ENCODE peak calls at places on chromosomes 16 and 17, in nine cellular contexts. One of them, this sample, is unnamed. For H3K27me3, the result is how much of the 10 kb centered on the place peaks cover.

GRCh38 chr16:46883690-46884512 is at the start of gene GPT2:
- DNase-seq in tibial nerve: peak
- DNase-seq in AG04450: peak
- DNase-seq in cardiac muscle cell: peak
- DNase-seq in thoracic aorta: peak
- DNase-seq in GM12878: peak
- DNase-seq in bronchial epithelial cell: peak
- DNase-seq in PC-3: peak
- DNase-seq in fibroblast of lung: peak
- DNase-seq in this sample: peak

GRCh38 chr16:81601008-81601428 is 156.4 kb downstream of the CMIP start:
- DNase-seq in tibial nerve: no peak
- DNase-seq in AG04450: no peak
- DNase-seq in cardiac muscle cell: no peak
- DNase-seq in thoracic aorta: no peak
- DNase-seq in GM12878: no peak
- DNase-seq in bronchial epithelial cell: peak
- DNase-seq in PC-3: peak
- DNase-seq in fibroblast of lung: peak
- DNase-seq in this sample: peak

GRCh38 chr17:9204623-9205329 is 183.5 kb downstream of the NTN1 start:
- DNase-seq in tibial nerve: no peak
- DNase-seq in AG04450: no peak
- DNase-seq in cardiac muscle cell: no peak
- DNase-seq in thoracic aorta: no peak
- DNase-seq in GM12878: no peak
- DNase-seq in bronchial epithelial cell: no peak
- DNase-seq in PC-3: no peak
- DNase-seq in fibroblast of lung: no peak
- DNase-seq in this sample: no peak

GRCh38 chr17:73090396-73091202 is 1.9 kb downstream of the SLC39A11 start:
- DNase-seq in tibial nerve: no peak
- DNase-seq in AG04450: no peak
- DNase-seq in cardiac muscle cell: no peak
- DNase-seq in thoracic aorta: no peak
- DNase-seq in GM12878: no peak
- DNase-seq in bronchial epithelial cell: no peak
- DNase-seq in PC-3: no peak
- DNase-seq in fibroblast of lung: no peak
- DNase-seq in this sample: no peak

GRCh38 chr17:79573196-79573929 is 37.5 kb downstream of the RBFOX3 start:
- DNase-seq in tibial nerve: no peak
- DNase-seq in AG04450: no peak
- DNase-seq in cardiac muscle cell: no peak
- DNase-seq in thoracic aorta: no peak
- DNase-seq in GM12878: no peak
- DNase-seq in bronchial epithelial cell: no peak
- DNase-seq in PC-3: peak
- DNase-seq in fibroblast of lung: no peak
- DNase-seq in this sample: peak

GRCh38 chr17:4006165-4006589 is 41.9 kb upstream of the ATP2A3 start:
- DNase-seq in tibial nerve: no peak
- DNase-seq in AG04450: no peak
- DNase-seq in cardiac muscle cell: no peak
- DNase-seq in thoracic aorta: no peak
- DNase-seq in GM12878: no peak
- DNase-seq in bronchial epithelial cell: no peak
- DNase-seq in PC-3: no peak
- DNase-seq in fibroblast of lung: no peak
- DNase-seq in this sample: no peak

GRCh38 chr16:67082891-67083290 is 26.9 kb upstream of the PHAF1 start:
- DNase-seq in tibial nerve: no peak
- DNase-seq in AG04450: no peak
- DNase-seq in cardiac muscle cell: no peak
- DNase-seq in thoracic aorta: no peak
- DNase-seq in GM12878: no peak
- DNase-seq in bronchial epithelial cell: no peak
- DNase-seq in PC-3: no peak
- DNase-seq in fibroblast of lung: no peak
- DNase-seq in this sample: no peak

GRCh38 chr17:45266372-45266926 is 4.6 kb upstream of the SPATA32 start:
- DNase-seq in tibial nerve: no peak
- DNase-seq in AG04450: no peak
- DNase-seq in cardiac muscle cell: no peak
- DNase-seq in thoracic aorta: no peak
- DNase-seq in GM12878: no peak
- DNase-seq in bronchial epithelial cell: no peak
- DNase-seq in PC-3: no peak
- DNase-seq in fibroblast of lung: no peak
- DNase-seq in this sample: no peak

GRCh38 chr17:75350029-75350428 is 55.4 kb downstream of the GRB2 start:
- DNase-seq in tibial nerve: no peak
- DNase-seq in AG04450: no peak
- DNase-seq in cardiac muscle cell: no peak
- DNase-seq in thoracic aorta: no peak
- DNase-seq in GM12878: no peak
- DNase-seq in bronchial epithelial cell: no peak
- DNase-seq in PC-3: no peak
- DNase-seq in fibroblast of lung: no peak
- DNase-seq in this sample: no peak

GRCh38 chr17:81043725-81044427 is 8.9 kb downstream of the BAIAP2 start:
- DNase-seq in tibial nerve: no peak
- DNase-seq in AG04450: no peak
- DNase-seq in cardiac muscle cell: no peak
- DNase-seq in thoracic aorta: no peak
- DNase-seq in GM12878: no peak
- DNase-seq in bronchial epithelial cell: peak
- DNase-seq in PC-3: peak
- DNase-seq in fibroblast of lung: no peak
- DNase-seq in this sample: peak

GRCh38 chr17:12545877-12546513 is 119.7 kb upstream of the MYOCD start:
- DNase-seq in tibial nerve: no peak
- DNase-seq in AG04450: no peak
- DNase-seq in cardiac muscle cell: peak
- DNase-seq in thoracic aorta: no peak
- DNase-seq in GM12878: no peak
- DNase-seq in bronchial epithelial cell: peak
- DNase-seq in PC-3: peak
- DNase-seq in fibroblast of lung: peak
- DNase-seq in this sample: no peak

GRCh38 chr16:17369441-17369951 is 101.3 kb downstream of the XYLT1 start:
- DNase-seq in tibial nerve: no peak
- DNase-seq in AG04450: no peak
- DNase-seq in cardiac muscle cell: no peak
- DNase-seq in thoracic aorta: no peak
- DNase-seq in GM12878: peak
- DNase-seq in bronchial epithelial cell: no peak
- DNase-seq in PC-3: no peak
- DNase-seq in fibroblast of lung: no peak
- DNase-seq in this sample: no peak

GRCh38 chr16:87416826-87417471 is 24.8 kb downstream of the MAP1LC3B start:
- DNase-seq in tibial nerve: no peak
- DNase-seq in AG04450: no peak
- DNase-seq in cardiac muscle cell: no peak
- DNase-seq in thoracic aorta: no peak
- DNase-seq in GM12878: no peak
- DNase-seq in bronchial epithelial cell: peak
- DNase-seq in PC-3: peak
- DNase-seq in fibroblast of lung: peak
- DNase-seq in this sample: no peak

DNA sequence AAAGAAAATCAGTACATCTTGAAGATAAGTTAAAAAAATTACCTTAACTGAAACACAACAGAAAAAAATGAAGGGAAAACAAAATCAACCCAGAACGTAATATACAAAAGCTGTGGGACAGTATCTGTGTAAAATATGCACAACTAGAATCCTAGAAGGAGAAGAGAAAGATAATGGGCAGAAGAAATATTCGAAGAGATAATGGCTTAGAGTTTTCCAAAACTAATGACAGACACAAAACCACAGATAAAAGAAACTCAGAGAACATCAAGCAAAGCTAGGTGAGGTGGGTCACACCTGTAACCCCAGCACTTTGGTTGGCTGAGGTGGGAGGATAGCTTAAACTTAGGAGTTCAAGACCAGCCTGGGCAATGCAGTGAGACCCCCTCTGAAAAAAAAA is 117.1 kb downstream of the TRIM37 start:
- DNase-seq in tibial nerve: no peak
- DNase-seq in AG04450: no peak
- DNase-seq in cardiac muscle cell: no peak
- DNase-seq in thoracic aorta: no peak
- DNase-seq in GM12878: no peak
- DNase-seq in bronchial epithelial cell: no peak
- DNase-seq in PC-3: no peak
- DNase-seq in fibroblast of lung: no peak
- DNase-seq in this sample: no peak
- H3K27me3 ChIP-seq in tibial nerve: under half
- H3K27me3 ChIP-seq in AG04450: under half
- H3K27me3 ChIP-seq in cardiac muscle cell: under half
- H3K27me3 ChIP-seq in thoracic aorta: under half
- H3K27me3 ChIP-seq in GM12878: under half
- H3K27me3 ChIP-seq in bronchial epithelial cell: under half
- H3K27me3 ChIP-seq in PC-3: under half
- H3K27me3 ChIP-seq in fibroblast of lung: under half
- H3K27me3 ChIP-seq in this sample: under half

GRCh38 chr17:77693301-77693700 is 265.2 kb upstream of the TNRC6C start:
- DNase-seq in tibial nerve: no peak
- DNase-seq in AG04450: no peak
- DNase-seq in cardiac muscle cell: no peak
- DNase-seq in thoracic aorta: no peak
- DNase-seq in GM12878: no peak
- DNase-seq in bronchial epithelial cell: no peak
- DNase-seq in PC-3: no peak
- DNase-seq in fibroblast of lung: no peak
- DNase-seq in this sample: no peak

GRCh38 chr17:77694391-77695363 is 263.8 kb upstream of the TNRC6C start:
- DNase-seq in tibial nerve: no peak
- DNase-seq in AG04450: no peak
- DNase-seq in cardiac muscle cell: no peak
- DNase-seq in thoracic aorta: no peak
- DNase-seq in GM12878: no peak
- DNase-seq in bronchial epithelial cell: no peak
- DNase-seq in PC-3: no peak
- DNase-seq in fibroblast of lung: no peak
- DNase-seq in this sample: no peak

GRCh38 chr17:77691216-77692085 is 267.1 kb upstream of the TNRC6C start:
- DNase-seq in tibial nerve: no peak
- DNase-seq in AG04450: no peak
- DNase-seq in cardiac muscle cell: no peak
- DNase-seq in thoracic aorta: no peak
- DNase-seq in GM12878: no peak
- DNase-seq in bronchial epithelial cell: no peak
- DNase-seq in PC-3: no peak
- DNase-seq in fibroblast of lung: no peak
- DNase-seq in this sample: no peak

GRCh38 chr17:77693776-77694175 is 264.7 kb upstream of the TNRC6C start:
- DNase-seq in tibial nerve: no peak
- DNase-seq in AG04450: no peak
- DNase-seq in cardiac muscle cell: no peak
- DNase-seq in thoracic aorta: no peak
- DNase-seq in GM12878: no peak
- DNase-seq in bronchial epithelial cell: no peak
- DNase-seq in PC-3: no peak
- DNase-seq in fibroblast of lung: no peak
- DNase-seq in this sample: no peak

DNA sequence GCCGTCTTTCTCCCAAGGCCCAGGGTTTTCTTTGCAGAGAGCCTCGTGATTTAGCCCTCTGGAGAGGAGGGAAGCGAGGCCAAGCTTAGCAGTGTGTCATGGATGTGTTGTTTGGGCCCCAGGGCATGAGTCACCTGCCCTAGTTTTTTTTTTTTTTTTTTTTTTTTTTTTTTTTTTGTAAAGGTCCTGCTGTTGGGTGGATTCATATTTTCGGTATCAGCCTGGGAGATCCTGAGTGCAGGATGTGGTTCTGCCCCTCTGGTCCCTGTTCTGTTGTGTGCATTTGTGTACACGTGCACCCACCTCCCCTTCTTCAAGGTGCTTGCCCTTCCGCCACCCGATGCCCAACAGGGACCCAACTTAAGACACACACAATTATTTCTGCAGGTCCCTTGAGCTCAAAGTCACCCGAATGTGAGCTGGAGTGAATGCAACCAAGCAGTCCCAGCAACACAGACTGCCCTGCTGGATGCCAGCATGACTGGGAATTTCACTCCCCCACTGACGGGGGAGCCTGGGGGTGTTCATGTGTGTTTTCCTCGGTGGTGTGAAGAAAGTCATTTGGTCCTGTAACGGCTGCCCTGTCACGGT is 265.8 kb upstream of the TNRC6C start:
- DNase-seq in tibial nerve: no peak
- DNase-seq in AG04450: no peak
- DNase-seq in cardiac muscle cell: no peak
- DNase-seq in thoracic aorta: no peak
- DNase-seq in GM12878: no peak
- DNase-seq in bronchial epithelial cell: peak
- DNase-seq in PC-3: peak
- DNase-seq in fibroblast of lung: no peak
- DNase-seq in this sample: peak
- H3K27me3 ChIP-seq in tibial nerve: under half
- H3K27me3 ChIP-seq in AG04450: half or more
- H3K27me3 ChIP-seq in cardiac muscle cell: under half
- H3K27me3 ChIP-seq in thoracic aorta: under half
- H3K27me3 ChIP-seq in GM12878: under half
- H3K27me3 ChIP-seq in bronchial epithelial cell: under half
- H3K27me3 ChIP-seq in PC-3: half or more
- H3K27me3 ChIP-seq in fibroblast of lung: under half
- H3K27me3 ChIP-seq in this sample: under half

GRCh38 chr17:56679148-56679766 is 85.8 kb downstream of the NOG start:
- DNase-seq in tibial nerve: no peak
- DNase-seq in AG04450: no peak
- DNase-seq in cardiac muscle cell: peak
- DNase-seq in thoracic aorta: no peak
- DNase-seq in GM12878: no peak
- DNase-seq in bronchial epithelial cell: peak
- DNase-seq in PC-3: peak
- DNase-seq in fibroblast of lung: peak
- DNase-seq in this sample: peak
- H3K27me3 ChIP-seq in tibial nerve: under half
- H3K27me3 ChIP-seq in AG04450: under half
- H3K27me3 ChIP-seq in cardiac muscle cell: under half
- H3K27me3 ChIP-seq in thoracic aorta: under half
- H3K27me3 ChIP-seq in GM12878: under half
- H3K27me3 ChIP-seq in bronchial epithelial cell: under half
- H3K27me3 ChIP-seq in PC-3: under half
- H3K27me3 ChIP-seq in fibroblast of lung: under half
- H3K27me3 ChIP-seq in this sample: under half

DNA sequence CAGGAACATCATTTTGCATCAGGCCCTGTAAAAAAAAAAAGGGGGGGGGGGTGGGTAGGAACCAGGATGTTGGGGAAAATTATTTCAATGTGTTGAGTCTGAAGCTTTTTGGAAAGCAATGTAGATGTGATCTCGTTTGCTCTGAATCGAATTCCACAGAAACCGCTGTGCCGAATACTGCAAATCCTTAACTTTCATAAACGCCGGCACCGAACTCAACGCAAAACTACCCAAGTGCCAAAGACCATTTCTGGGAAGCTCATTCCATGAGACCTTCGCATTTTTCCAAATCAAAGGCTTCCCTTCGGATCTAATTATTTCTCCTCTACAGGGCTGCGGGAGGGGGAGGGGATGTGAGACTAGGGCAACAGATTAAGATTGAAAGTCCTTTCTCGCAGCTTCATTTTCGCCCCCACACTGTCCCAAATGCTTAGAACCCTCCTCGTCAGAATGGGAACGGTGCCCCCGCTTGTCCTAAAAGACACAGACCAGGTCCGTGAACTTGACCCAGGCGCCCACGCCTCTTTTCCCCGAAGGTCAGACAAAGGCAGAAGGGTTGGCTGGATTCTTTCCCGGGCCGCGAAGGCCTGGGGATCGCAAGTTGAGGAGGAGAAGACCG is 4.0 kb downstream of the PRAC1 start:
- DNase-seq in tibial nerve: no peak
- DNase-seq in AG04450: no peak
- DNase-seq in cardiac muscle cell: peak
- DNase-seq in thoracic aorta: no peak
- DNase-seq in GM12878: no peak
- DNase-seq in bronchial epithelial cell: no peak
- DNase-seq in PC-3: peak
- DNase-seq in fibroblast of lung: no peak
- DNase-seq in this sample: no peak
- H3K27me3 ChIP-seq in tibial nerve: under half
- H3K27me3 ChIP-seq in AG04450: half or more
- H3K27me3 ChIP-seq in cardiac muscle cell: half or more
- H3K27me3 ChIP-seq in thoracic aorta: under half
- H3K27me3 ChIP-seq in GM12878: under half
- H3K27me3 ChIP-seq in bronchial epithelial cell: half or more
- H3K27me3 ChIP-seq in PC-3: under half
- H3K27me3 ChIP-seq in fibroblast of lung: half or more
- H3K27me3 ChIP-seq in this sample: half or more